ENCODE peak calls at places on chromosomes 1 and 21, in seven cellular contexts. Q is prostate gland; U is left cardiac atrium; Z is AG10803; T is naive thymus-derived CD8-positive, alpha-beta T cell; Y is NCI-H1092; D is activated naive CD4-positive, alpha-beta T cell. N is an unnamed sample.

GRCh38 chr1:169601096-169601881 is 15.0 kb upstream of the F5 start:
- DNase-seq in Q (no peak), U (no peak), D (no peak), T (no peak), Y (no peak), Z (peak), N (peak)

GRCh38 chr21:44773291-44773932 is 28.2 kb downstream of the UBE2G2 start:
- DNase-seq in Q (peak), Z (no peak), U (no peak), T (no peak), D (no peak), Y (peak), N (no peak)

GRCh38 chr21:16912075-16912474 is 600.8 kb upstream of the CXADR start:
- DNase-seq in T (no peak), Z (peak), Y (no peak), Q (no peak), D (no peak), U (no peak), N (no peak)

GRCh38 chr1:60870269-60870668 is 212.1 kb upstream of the NFIA start:
- DNase-seq in Z (no peak), Q (no peak), U (no peak), D (no peak), Y (no peak), T (no peak), N (no peak)

GRCh38 chr1:244006961-244007360 is 44.1 kb upstream of the ZBTB18 start:
- DNase-seq in T (no peak), U (no peak), Q (no peak), D (no peak), Y (no peak), Z (no peak), N (no peak)

GRCh38 chr1:27527223-27527856 is 37.4 kb upstream of the WASF2 start:
- DNase-seq in Z (peak), U (peak), Y (peak), D (no peak), T (peak), Q (peak), N (no peak)

GRCh38 chr1:99251308-99251707 is 13.0 kb upstream of the PLPPR4 start:
- DNase-seq in Y (no peak), Z (no peak), T (no peak), D (no peak), U (no peak), Q (no peak), N (no peak)

GRCh38 chr21:40929833-40930232 is 82.9 kb upstream of the DSCAM start:
- DNase-seq in U (no peak), D (no peak), T (no peak), Y (no peak), Z (no peak), Q (no peak), N (no peak)

GRCh38 chr1:24673336-24673735 is 30.2 kb downstream of the SRRM1 start:
- DNase-seq in Q (no peak), D (no peak), T (no peak), Y (no peak), Z (peak), U (no peak), N (no peak)

GRCh38 chr21:46538262-46538661 is 66.6 kb downstream of the S100B start:
- DNase-seq in Y (no peak), Q (no peak), U (no peak), D (no peak), Z (no peak), T (no peak), N (no peak)

GRCh38 chr21:42009018-42009830 is 936 bp downstream of the ZBTB21 start:
- DNase-seq in Q (peak), Z (peak), D (peak), U (peak), T (peak), Y (peak), N (peak)

GRCh38 chr1:91245437-91245836 is 159.2 kb downstream of the HFM1 start:
- DNase-seq in Z (no peak), D (no peak), Y (no peak), T (no peak), Q (no peak), U (no peak), N (no peak)

GRCh38 chr1:223349241-223349640 is 14.7 kb downstream of the SUSD4 start:
- DNase-seq in Z (no peak), D (no peak), Q (no peak), U (no peak), Y (no peak), T (no peak), N (no peak)

GRCh38 chr1:25338188-25338981 is at the start of gene TMEM50A:
- DNase-seq in D (peak), Q (peak), U (peak), Z (peak), Y (peak), T (peak), N (peak)

GRCh38 chr1:240242601-240243144 is 151.0 kb downstream of the FMN2 start:
- DNase-seq in D (no peak), Y (no peak), U (no peak), T (no peak), Q (no peak), Z (peak), N (no peak)

GRCh38 chr1:166738873-166739272 is 100.4 kb upstream of the POGK start:
- DNase-seq in Y (no peak), D (no peak), U (no peak), T (no peak), Q (no peak), Z (no peak), N (no peak)

GRCh38 chr1:236220473-236220872 is 61.3 kb downstream of the ERO1B start:
- DNase-seq in D (no peak), Y (no peak), Q (no peak), T (no peak), U (no peak), Z (no peak), N (no peak)

GRCh38 chr1:226814751-226815496 is 55.5 kb upstream of the PSEN2 start:
- DNase-seq in Q (peak), U (peak), Z (peak), D (no peak), Y (no peak), T (no peak), N (no peak)

GRCh38 chr1:8020032-8020431 is 6.1 kb downstream of the ERRFI1 start:
- DNase-seq in U (no peak), Z (peak), T (no peak), Y (no peak), Q (peak), D (no peak), N (no peak)

GRCh38 chr21:34345091-34345871 is 18.5 kb upstream of the KCNE2 start:
- DNase-seq in D (no peak), Z (peak), Q (no peak), Y (no peak), U (no peak), T (no peak), N (no peak)

GRCh38 chr1:219324629-219325367 is 151.1 kb downstream of the LYPLAL1 start:
- DNase-seq in U (no peak), Y (no peak), Q (no peak), T (no peak), D (no peak), Z (peak), N (no peak)

GRCh38 chr21:39654951-39655350 is 42.2 kb downstream of the B3GALT5 start:
- DNase-seq in D (no peak), Y (no peak), U (no peak), Q (no peak), Z (no peak), T (no peak), N (no peak)

GRCh38 chr1:94859157-94859556 is 39.0 kb downstream of the SLC44A3 start:
- DNase-seq in Q (no peak), U (no peak), Y (no peak), T (no peak), Z (no peak), D (no peak), N (no peak)

GRCh38 chr1:16181887-16182719 is 26.2 kb upstream of the EPHA2 start:
- DNase-seq in Y (no peak), U (peak), D (no peak), Z (peak), Q (peak), T (no peak), N (no peak)

GRCh38 chr1:26923711-26924110 is 2.2 kb downstream of the NUDC start:
- DNase-seq in U (no peak), T (no peak), Y (no peak), Q (no peak), D (no peak), Z (no peak), N (no peak)

GRCh38 chr1:197471248-197472035 is 203.4 kb downstream of the CRB1 start:
- DNase-seq in Z (no peak), U (no peak), Y (peak), D (no peak), Q (no peak), T (no peak), N (no peak)

GRCh38 chr1:179840107-179840506 is 37.5 kb downstream of the TOR1AIP2 start:
- DNase-seq in Q (no peak), D (no peak), T (no peak), Z (no peak), U (no peak), Y (no peak), N (no peak)

GRCh38 chr1:6770727-6771567 is 14.3 kb upstream of the CAMTA1 start:
- DNase-seq in D (no peak), Q (no peak), T (no peak), U (no peak), Z (peak), Y (no peak), N (no peak)

GRCh38 chr1:203238535-203238934 is 9.1 kb upstream of the CHIT1 start:
- DNase-seq in T (no peak), Z (no peak), Q (no peak), Y (no peak), D (no peak), U (no peak), N (no peak)

GRCh38 chr21:44728716-44729115 is 17.3 kb upstream of the TSPEAR start:
- DNase-seq in Q (no peak), T (no peak), D (no peak), Z (no peak), U (no peak), Y (no peak), N (no peak)

GRCh38 chr1:61536174-61536573 is 188.8 kb downstream of the TM2D1 start:
- DNase-seq in T (no peak), Z (no peak), D (no peak), Y (no peak), U (no peak), Q (no peak), N (no peak)

GRCh38 chr1:31753623-31754349 is 10.4 kb downstream of the ADGRB2 start:
- DNase-seq in U (peak), D (no peak), Q (no peak), Y (peak), T (no peak), Z (peak), N (no peak)

GRCh38 chr1:154427173-154428139 is 22.3 kb downstream of the IL6R start:
- DNase-seq in Y (peak), Q (peak), T (no peak), D (no peak), U (peak), Z (no peak), N (no peak)

GRCh38 chr21:42047821-42048613 is 23.1 kb upstream of the UMODL1 start:
- DNase-seq in Z (peak), Y (no peak), D (no peak), T (no peak), Q (no peak), U (peak), N (no peak)

GRCh38 chr21:45125347-45125746 is 51.0 kb downstream of the ADARB1 start:
- DNase-seq in Q (no peak), Y (no peak), Z (no peak), U (no peak), T (no peak), D (no peak), N (no peak)

GRCh38 chr1:201353186-201353940 is 24.1 kb downstream of the TNNT2 start:
- DNase-seq in Z (no peak), Q (no peak), D (no peak), Y (no peak), T (no peak), U (no peak), N (no peak)

GRCh38 chr1:206800411-206800810 is 28.1 kb upstream of the IL10 start:
- DNase-seq in D (no peak), Q (no peak), T (no peak), U (no peak), Z (peak), Y (no peak), N (no peak)

GRCh38 chr21:42130447-42130846 is 59.3 kb downstream of the UMODL1 start:
- DNase-seq in T (no peak), Q (no peak), U (no peak), D (no peak), Y (no peak), Z (no peak), N (no peak)

GRCh38 chr1:51629918-51630317 is 13.0 kb downstream of the OSBPL9 start:
- DNase-seq in Q (no peak), U (no peak), D (no peak), Z (no peak), Y (no peak), T (no peak), N (no peak)

GRCh38 chr1:203306089-203306969 is 1.0 kb downstream of the BTG2 start:
- DNase-seq in U (peak), Q (peak), Z (peak), D (no peak), Y (peak), T (peak), N (no peak)

N was measured in KG1.